ENCODE peak calls at places on chromosomes 1 and 21, in seven cellular contexts. O, I, Z, V, R, X and W are unnamed samples.

GRCh38 chr21:28521932-28522826 is 470.5 kb downstream of the LTN1 start:
- DNase-seq in V (no peak), X (no peak), I (no peak), Z (no peak), O (peak; percentile 88), R (no peak), W (no peak)

GRCh38 chr1:12406218-12407021 is 176.6 kb downstream of the VPS13D start:
- DNase-seq in R (no peak), O (no peak), Z (no peak), I (no peak), V (no peak), X (no peak), W (no peak)

GRCh38 chr1:100597069-100597741 is 59.3 kb downstream of the GPR88 start:
- DNase-seq in Z (no peak), V (no peak), I (no peak), X (no peak), R (no peak), O (peak; percentile 95), W (no peak)

GRCh38 chr1:221777434-221778072 is 35.7 kb upstream of the DUSP10 start:
- DNase-seq in V (no peak), Z (no peak), O (no peak), R (no peak), I (no peak), X (no peak), W (no peak)

GRCh38 chr1:27388337-27389005 is 4.0 kb upstream of the GPR3 start:
- DNase-seq in I (peak; percentile 75), V (peak; percentile 79), O (peak; percentile 46), Z (peak; percentile 61), X (peak; percentile 76), R (peak; percentile 86), W (no peak)

GRCh38 chr1:100344774-100345173 is 7.5 kb upstream of the CDC14A start:
- DNase-seq in V (no peak), Z (no peak), I (no peak), O (no peak), R (no peak), X (no peak), W (no peak)

GRCh38 chr21:41950941-41951408 is 2.8 kb downstream of the C2CD2 start:
- DNase-seq in I (no peak), X (no peak), O (no peak), R (no peak), V (no peak), Z (no peak), W (no peak)

GRCh38 chr1:37763791-37764741 is 854 bp downstream of the EPHA10 start:
- DNase-seq in Z (no peak), R (no peak), I (no peak), V (no peak), X (peak; percentile 77), O (peak; percentile 21), W (no peak)

GRCh38 chr1:54795100-54795665 is 5.9 kb downstream of the TTC22 start:
- DNase-seq in O (no peak), X (no peak), R (no peak), I (no peak), V (no peak), Z (no peak), W (no peak)

GRCh38 chr21:18049461-18049860 is 195.2 kb upstream of the CHODL start:
- DNase-seq in I (no peak), R (no peak), X (no peak), V (no peak), Z (no peak), O (no peak), W (no peak)

GRCh38 chr21:26555554-26555953 is 17.5 kb downstream of the CYYR1 start:
- DNase-seq in O (no peak), Z (no peak), V (no peak), R (no peak), I (no peak), X (no peak), W (no peak)

GRCh38 chr1:236997882-236998281 is 6.4 kb downstream of the MT1HL1 start:
- DNase-seq in R (no peak), Z (no peak), I (no peak), V (no peak), X (no peak), O (no peak), W (no peak)

GRCh38 chr1:20276428-20276827 is 14.2 kb upstream of the VWA5B1 start:
- DNase-seq in R (no peak), I (no peak), X (no peak), Z (no peak), O (no peak), V (no peak), W (no peak)

GRCh38 chr1:25771246-25772114 is 28.5 kb upstream of the SELENON start:
- DNase-seq in Z (no peak), O (no peak), R (peak; percentile 87), I (peak; percentile 59), V (no peak), X (no peak), W (no peak)

GRCh38 chr1:110337704-110338199 is 1.4 kb upstream of the RBM15 start:
- DNase-seq in R (peak; percentile 53), X (peak; percentile 56), V (peak; percentile 54), I (peak; percentile 33), Z (no peak), O (no peak), W (peak; percentile 89)

GRCh38 chr1:161994153-161994814 is 29.4 kb downstream of the OLFML2B start:
- DNase-seq in R (no peak), V (no peak), Z (no peak), X (no peak), O (no peak), I (no peak), W (no peak)

GRCh38 chr1:181033128-181033798 is 520 bp upstream of the MR1 start:
- DNase-seq in I (peak; percentile 70), Z (peak; percentile 18), O (no peak), X (peak; percentile 48), R (no peak), V (no peak), W (peak; percentile 93)

GRCh38 chr1:109929588-109930251 is 19.1 kb downstream of the CSF1 start:
- DNase-seq in X (no peak), V (no peak), R (peak; percentile 20), Z (no peak), O (no peak), I (no peak), W (no peak)

GRCh38 chr1:184222561-184223157 is 164.2 kb upstream of the C1orf21 start:
- DNase-seq in Z (peak; percentile 29), V (no peak), O (peak; percentile 57), X (peak; percentile 65), I (peak; percentile 20), R (peak; percentile 53), W (peak; percentile 69)

GRCh38 chr1:235818632-235819136 is 48.0 kb downstream of the LYST start:
- DNase-seq in R (no peak), Z (no peak), I (peak; percentile 17), X (no peak), O (no peak), V (no peak), W (no peak)

GRCh38 chr1:42848823-42849537 is 2.6 kb downstream of the ZNF691 start:
- DNase-seq in Z (no peak), X (no peak), R (no peak), V (no peak), O (no peak), I (no peak), W (no peak)

GRCh38 chr1:212106286-212106792 is 70.8 kb downstream of the DTL start:
- DNase-seq in V (no peak), Z (no peak), I (no peak), O (no peak), X (no peak), R (no peak), W (no peak)

GRCh38 chr21:33432496-33432895 is 29.3 kb downstream of the IFNGR2 start:
- DNase-seq in R (no peak), V (no peak), I (no peak), X (no peak), Z (no peak), O (no peak), W (no peak)

GRCh38 chr21:33433001-33433400 is 29.8 kb downstream of the IFNGR2 start:
- DNase-seq in I (no peak), X (no peak), R (no peak), V (no peak), Z (no peak), O (no peak), W (no peak)

GRCh38 chr21:33433425-33434114 is 30.4 kb downstream of the IFNGR2 start:
- DNase-seq in Z (no peak), V (no peak), R (no peak), I (no peak), X (no peak), O (no peak), W (no peak)

GRCh38 chr21:33437140-33437539 is 33.9 kb downstream of the IFNGR2 start:
- DNase-seq in Z (no peak), I (no peak), O (no peak), R (no peak), X (no peak), V (no peak), W (no peak)

GRCh38 chr21:33434770-33435360 is 31.7 kb downstream of the IFNGR2 start:
- DNase-seq in I (no peak), Z (no peak), O (peak; percentile 92), V (no peak), R (no peak), X (peak; percentile 53), W (no peak)
- H3K27ac ChIP-seq in I (peak overlapping the region; percentile 28), Z (peak overlapping the region; percentile 10), O (peak overlapping the region; percentile 58), V (peak overlapping the region; percentile 88), R (peak overlapping the region; percentile 89), X (peak overlapping the region; percentile 11), W (peak overlapping the region; percentile 83)

DNA sequence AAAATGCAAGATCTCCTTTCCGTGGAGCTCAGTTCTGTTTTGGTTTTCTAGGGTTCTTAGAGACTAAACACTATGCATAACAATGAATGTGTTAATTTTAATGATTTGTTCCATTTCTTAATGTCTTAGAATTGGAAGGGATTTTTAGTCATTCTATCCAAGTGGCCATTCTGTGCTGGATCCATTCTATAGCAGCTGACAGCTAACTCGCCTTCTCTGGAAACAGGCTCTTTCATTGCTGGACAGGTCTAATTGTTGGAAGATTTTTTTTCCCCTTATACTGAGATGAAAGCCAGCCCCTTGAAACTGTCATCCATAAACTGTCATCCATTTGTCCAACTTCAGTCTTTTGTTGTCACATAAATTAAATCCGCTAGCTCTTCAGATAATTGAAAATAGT is 19.5 kb downstream of the AK4 start:
- DNase-seq in Z (no peak), X (no peak), R (no peak), V (no peak), I (no peak), O (no peak), W (no peak)
- H3K4me1 ChIP-seq in Z (peaks cover 28% of the 10 kb centered on the region), X (peaks cover 11% of the 10 kb centered on the region), R (peaks cover 73% of the 10 kb centered on the region), V (peaks cover 6% of the 10 kb centered on the region), I (no peaks in the 10 kb centered on the region), O (no peaks in the 10 kb centered on the region), W (peaks cover 26% of the 10 kb centered on the region)

DNA sequence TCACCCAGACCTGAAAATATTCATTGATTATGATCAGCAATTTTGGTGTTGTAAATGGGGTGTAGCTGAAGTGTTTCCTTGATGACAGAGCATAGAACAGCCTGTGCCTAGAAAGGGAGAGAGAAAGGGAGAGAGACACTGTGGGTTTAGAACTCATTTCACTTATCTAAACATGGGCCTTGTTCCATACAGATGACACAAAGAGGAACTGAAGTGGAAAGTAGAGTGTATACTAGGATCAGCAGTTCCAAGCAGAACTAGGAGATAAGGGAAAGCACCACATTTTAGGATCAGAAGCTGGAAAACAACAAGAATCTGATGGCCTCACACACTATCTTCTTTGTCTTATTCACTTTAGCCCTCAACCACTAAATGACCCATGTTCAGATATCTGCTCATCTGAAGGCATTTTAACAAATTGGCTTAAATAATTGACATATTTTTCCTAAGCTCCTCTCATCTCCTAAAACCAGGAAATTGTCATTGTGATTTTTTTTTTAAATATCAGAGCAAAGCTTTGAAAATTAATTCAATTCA is 103.7 kb downstream of the LYPLAL1 start:
- DNase-seq in O (peak; percentile 8), R (no peak), Z (no peak), V (no peak), I (no peak), X (no peak), W (no peak)
- TF ChIP-seq POLR2AphosphoS5 in O (no peak), R (no peak), Z (no peak), V (no peak), I (no peak), X (no peak), W (no peak)

GRCh38 chr1:224542783-224543440 is 73.2 kb upstream of the CNIH3 start:
- DNase-seq in I (no peak), O (peak; percentile 96), Z (peak; percentile 84), V (no peak), R (no peak), X (peak; percentile 66), W (no peak)
- H3K27ac ChIP-seq in I (no peak overlapping the region), O (peak overlapping the region; percentile 100), Z (peak overlapping the region; percentile 57), V (no peak overlapping the region), R (no peak overlapping the region), X (peak overlapping the region; percentile 21), W (no peak overlapping the region)